ENCODE peak calls at places on chromosomes 3 and 15, in five cellular contexts. Q is tibial artery; B is brain microvascular endothelial cell; C is CD8-positive, alpha-beta T cell; O is tibial nerve. U is an unnamed sample. For H3K27me3, the result is how much of the 10 kb centered on the place peaks cover.

GRCh38 chr3:141743305-141743704 is 5.2 kb downstream of the RNF7 start:
- DNase-seq in Q (no peak), B (no peak), C (no peak), O (no peak), U (no peak)

GRCh38 chr15:66053991-66054390 is 184.7 kb downstream of the RAB11A start:
- DNase-seq in Q (no peak), B (no peak), C (no peak), O (no peak), U (no peak)

GRCh38 chr3:46085421-46086082 is 58.3 kb upstream of the XCR1 start:
- DNase-seq in Q (no peak), B (no peak), C (no peak), O (no peak), U (no peak)

GRCh38 chr3:29412117-29412516 is 131.2 kb downstream of the RBMS3 start:
- DNase-seq in Q (no peak), B (no peak), C (no peak), O (no peak), U (no peak)

GRCh38 chr15:41967506-41968206 is 4.7 kb downstream of the EHD4 start:
- DNase-seq in Q (peak), B (peak), C (no peak), O (peak), U (no peak)

GRCh38 chr15:57654136-57654845 is 52.2 kb upstream of the POLR2M start:
- DNase-seq in Q (no peak), B (no peak), C (no peak), O (no peak), U (no peak)

GRCh38 chr3:121918779-121919483 is 24.7 kb downstream of the SLC15A2 start:
- DNase-seq in Q (no peak), B (no peak), C (no peak), O (no peak), U (no peak)

GRCh38 chr15:39242345-39242744 is 338.5 kb upstream of the THBS1 start:
- DNase-seq in Q (peak), B (no peak), C (no peak), O (peak), U (no peak)

GRCh38 chr15:78508272-78508671 is 895 bp downstream of the HYKK start:
- DNase-seq in Q (no peak), B (no peak), C (no peak), O (no peak), U (no peak)

GRCh38 chr15:74997161-74997942 is 2.0 kb downstream of the SCAMP5 start:
- DNase-seq in Q (no peak), B (no peak), C (no peak), O (no peak), U (no peak)

GRCh38 chr3:107574650-107575049 is 51.9 kb downstream of the BBX start:
- DNase-seq in Q (no peak), B (peak), C (no peak), O (no peak), U (no peak)

GRCh38 chr15:79973445-79974180 is 2.6 kb upstream of the BCL2A1 start:
- DNase-seq in Q (no peak), B (no peak), C (no peak), O (no peak), U (no peak)

GRCh38 chr15:101396484-101397261 is 92.8 kb downstream of the PCSK6 start:
- DNase-seq in Q (no peak), B (no peak), C (no peak), O (no peak), U (no peak)

GRCh38 chr15:53072077-53072476 is 281.9 kb upstream of the ONECUT1 start:
- DNase-seq in Q (no peak), B (peak), C (no peak), O (no peak), U (no peak)

GRCh38 chr15:25543156-25543555 is 104.3 kb upstream of the UBE3A start:
- DNase-seq in Q (peak), B (no peak), C (no peak), O (peak), U (peak)

GRCh38 chr3:185766645-185767323 is 58.1 kb downstream of the IGF2BP2 start:
- DNase-seq in Q (no peak), B (no peak), C (no peak), O (no peak), U (no peak)

GRCh38 chr3:128307781-128308469 is 154.6 kb downstream of the EEFSEC start:
- DNase-seq in Q (no peak), B (no peak), C (no peak), O (no peak), U (no peak)

GRCh38 chr15:51692154-51692553 is 10.9 kb downstream of the SCG3 start:
- DNase-seq in Q (no peak), B (no peak), C (no peak), O (no peak), U (no peak)
- H3K27me3 ChIP-seq in Q (under half), B (under half), C (under half), O (under half), U (under half)

GRCh38 chr3:18444597-18445420 is 19.7 kb upstream of the SATB1 start:
- DNase-seq in Q (peak), B (no peak), C (peak), O (no peak), U (no peak)
- H3K27ac ChIP-seq in Q (peak), B (no peak), C (peak), O (peak), U (peak)

GRCh38 chr15:69145149-69145693 is 15.2 kb upstream of the GLCE start:
- DNase-seq in Q (no peak), B (no peak), C (no peak), O (no peak), U (no peak)
- H3K27me3 ChIP-seq in Q (half or more), B (under half), C (under half), O (under half), U (under half)

GRCh38 chr15:55222588-55222987 is 25.8 kb upstream of the RSL24D1 start:
- DNase-seq in Q (no peak), B (no peak), C (no peak), O (no peak), U (no peak)
- H3K27ac ChIP-seq in Q (no peak), B (no peak), C (no peak), O (no peak), U (no peak)

GRCh38 chr3:147422934-147423599 is 13.9 kb downstream of the ZIC1 start:
- DNase-seq in Q (no peak), B (peak), C (no peak), O (no peak), U (no peak)
- H3K27me3 ChIP-seq in Q (half or more), B (under half), C (under half), O (under half), U (under half)

GRCh38 chr3:177601120-177601519 is 403.8 kb upstream of the TBL1XR1 start:
- DNase-seq in Q (no peak), B (no peak), C (no peak), O (no peak), U (no peak)
- H3K27ac ChIP-seq in Q (no peak), B (no peak), C (no peak), O (no peak), U (no peak)

GRCh38 chr15:59996498-59997041 is 7.5 kb upstream of the FOXB1 start:
- DNase-seq in Q (no peak), B (no peak), C (no peak), O (no peak), U (no peak)

GRCh38 chr15:59994855-59995557 is 9.1 kb upstream of the FOXB1 start:
- DNase-seq in Q (no peak), B (no peak), C (no peak), O (no peak), U (no peak)

GRCh38 chr15:59997070-59997701 is 6.9 kb upstream of the FOXB1 start:
- DNase-seq in Q (no peak), B (no peak), C (no peak), O (no peak), U (no peak)

GRCh38 chr15:59993950-59994401 is 10.1 kb upstream of the FOXB1 start:
- DNase-seq in Q (no peak), B (no peak), C (no peak), O (no peak), U (no peak)

GRCh38 chr15:59995568-59996349 is 8.4 kb upstream of the FOXB1 start:
- DNase-seq in Q (no peak), B (no peak), C (no peak), O (no peak), U (no peak)
- H3K27me3 ChIP-seq in Q (half or more), B (half or more), C (half or more), O (under half), U (under half)

GRCh38 chr15:45371546-45371945 is 6.8 kb downstream of the GATM start:
- DNase-seq in Q (no peak), B (no peak), C (no peak), O (no peak), U (no peak)

GRCh38 chr15:45375836-45376235 is 2.5 kb downstream of the GATM start:
- DNase-seq in Q (no peak), B (no peak), C (no peak), O (no peak), U (no peak)

GRCh38 chr15:45376300-45376928 is 1.9 kb downstream of the GATM start:
- DNase-seq in Q (no peak), B (no peak), C (no peak), O (no peak), U (no peak)

GRCh38 chr15:45372032-45372995 is 6.0 kb downstream of the GATM start:
- DNase-seq in Q (no peak), B (no peak), C (no peak), O (no peak), U (no peak)

DNA sequence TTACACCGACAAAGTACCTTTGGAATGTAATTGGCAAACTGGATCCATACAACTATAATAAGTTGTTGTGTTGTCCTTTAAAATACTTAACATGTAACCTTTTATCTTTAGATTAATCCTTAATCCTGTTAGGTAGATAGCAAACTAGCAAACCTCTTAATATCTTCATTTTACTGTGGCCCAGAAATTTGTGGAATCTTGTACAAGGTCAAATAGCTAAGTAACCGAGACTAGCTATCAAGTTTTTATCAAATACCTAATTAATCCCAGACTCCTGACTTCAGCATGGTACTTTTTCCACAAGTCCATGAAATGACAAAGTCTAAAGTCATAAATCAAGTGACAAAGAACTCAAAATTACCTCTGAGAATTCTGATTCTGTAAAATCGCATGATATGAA is 4.4 kb downstream of the GATM start:
- DNase-seq in Q (no peak), B (no peak), C (no peak), O (no peak), U (no peak)
- H3K27ac ChIP-seq in Q (peak), B (no peak), C (no peak), O (peak), U (no peak)

GRCh38 chr3:36764704-36765038 is 318 bp upstream of the DCLK3 start:
- DNase-seq in Q (no peak), B (no peak), C (no peak), O (no peak), U (no peak)
- H3K27me3 ChIP-seq in Q (under half), B (under half), C (under half), O (under half), U (under half)

GRCh38 chr3:119597548-119598288 is at the start of gene PLA1A:
- DNase-seq in Q (no peak), B (no peak), C (no peak), O (no peak), U (no peak)
- H3K27ac ChIP-seq in Q (no peak), B (no peak), C (no peak), O (peak), U (no peak)